ENCODE peak calls at places on chromosomes 6 and 20, in four cellular contexts. One of them, this sample, is unnamed.

GRCh38 chr6:10395171-10395945 is 19.5 kb downstream of the TFAP2A start:
- DNase-seq in IMR-90: no peak
- DNase-seq in endothelial cell of umbilical vein: no peak
- DNase-seq in MM.1S: no peak
- DNase-seq in this sample: no peak

GRCh38 chr6:33075568-33076405 is at the start of gene HLA-DPB1:
- DNase-seq in IMR-90: peak; percentile 59
- DNase-seq in endothelial cell of umbilical vein: peak; percentile 80
- DNase-seq in MM.1S: peak; percentile 84
- DNase-seq in this sample: peak; percentile 26

GRCh38 chr20:35991142-35991771 is 22.9 kb downstream of the CNBD2 start:
- DNase-seq in IMR-90: peak; percentile 34
- DNase-seq in endothelial cell of umbilical vein: peak; percentile 50
- DNase-seq in MM.1S: peak; percentile 46
- DNase-seq in this sample: no peak

GRCh38 chr6:83767033-83767432 is 58.1 kb upstream of the SNAP91 start:
- DNase-seq in IMR-90: no peak
- DNase-seq in endothelial cell of umbilical vein: no peak
- DNase-seq in MM.1S: peak; percentile 59
- DNase-seq in this sample: no peak

GRCh38 chr6:21870071-21870729 is 276.6 kb downstream of the SOX4 start:
- DNase-seq in IMR-90: no peak
- DNase-seq in endothelial cell of umbilical vein: no peak
- DNase-seq in MM.1S: no peak
- DNase-seq in this sample: no peak

GRCh38 chr6:73984851-73985250 is 288.8 kb downstream of the CD109 start:
- DNase-seq in IMR-90: no peak
- DNase-seq in endothelial cell of umbilical vein: no peak
- DNase-seq in MM.1S: no peak
- DNase-seq in this sample: no peak

GRCh38 chr20:16551601-16552419 is 21.4 kb downstream of the KIF16B start:
- DNase-seq in IMR-90: peak; percentile 13
- DNase-seq in endothelial cell of umbilical vein: no peak
- DNase-seq in MM.1S: no peak
- DNase-seq in this sample: no peak

GRCh38 chr6:134198093-134198492 is 119.8 kb downstream of the SGK1 start:
- DNase-seq in IMR-90: no peak
- DNase-seq in endothelial cell of umbilical vein: no peak
- DNase-seq in MM.1S: no peak
- DNase-seq in this sample: peak; percentile 18

GRCh38 chr6:21201673-21202430 is 391.7 kb upstream of the SOX4 start:
- DNase-seq in IMR-90: no peak
- DNase-seq in endothelial cell of umbilical vein: no peak
- DNase-seq in MM.1S: no peak
- DNase-seq in this sample: no peak

GRCh38 chr20:36941403-36941835 is 10.1 kb downstream of the SAMHD1 start:
- DNase-seq in IMR-90: no peak
- DNase-seq in endothelial cell of umbilical vein: peak; percentile 49
- DNase-seq in MM.1S: no peak
- DNase-seq in this sample: no peak

GRCh38 chr20:34583524-34583923 is 25.0 kb downstream of the MAP1LC3A start:
- DNase-seq in IMR-90: no peak
- DNase-seq in endothelial cell of umbilical vein: no peak
- DNase-seq in MM.1S: no peak
- DNase-seq in this sample: no peak

GRCh38 chr6:119319694-119320093 is 29.9 kb downstream of the MAN1A1 start:
- DNase-seq in IMR-90: no peak
- DNase-seq in endothelial cell of umbilical vein: no peak
- DNase-seq in MM.1S: no peak
- DNase-seq in this sample: no peak

GRCh38 chr6:117498159-117498558 is 15.7 kb downstream of the DCBLD1 start:
- DNase-seq in IMR-90: peak; percentile 87
- DNase-seq in endothelial cell of umbilical vein: peak; percentile 88
- DNase-seq in MM.1S: no peak
- DNase-seq in this sample: peak; percentile 87

GRCh38 chr6:43246301-43247114 is 3.2 kb downstream of the TTBK1 start:
- DNase-seq in IMR-90: no peak
- DNase-seq in endothelial cell of umbilical vein: peak; percentile 55
- DNase-seq in MM.1S: peak; percentile 65
- DNase-seq in this sample: no peak

GRCh38 chr6:100461273-100461919 is 3.3 kb downstream of the SIM1 start:
- DNase-seq in IMR-90: no peak
- DNase-seq in endothelial cell of umbilical vein: peak; percentile 68
- DNase-seq in MM.1S: no peak
- DNase-seq in this sample: no peak

GRCh38 chr20:2799271-2799670 is 1.2 kb downstream of the CPXM1 start:
- DNase-seq in IMR-90: no peak
- DNase-seq in endothelial cell of umbilical vein: no peak
- DNase-seq in MM.1S: no peak
- DNase-seq in this sample: no peak

GRCh38 chr20:44071057-44071456 is 115.9 kb downstream of the JPH2 start:
- DNase-seq in IMR-90: no peak
- DNase-seq in endothelial cell of umbilical vein: no peak
- DNase-seq in MM.1S: no peak
- DNase-seq in this sample: no peak

GRCh38 chr6:116446399-116446798 is 14.8 kb upstream of the CALHM6 start:
- DNase-seq in IMR-90: no peak
- DNase-seq in endothelial cell of umbilical vein: no peak
- DNase-seq in MM.1S: peak; percentile 27
- DNase-seq in this sample: peak; percentile 53

GRCh38 chr20:49477200-49477599 is 5.3 kb downstream of the KCNB1 start:
- DNase-seq in IMR-90: no peak
- DNase-seq in endothelial cell of umbilical vein: no peak
- DNase-seq in MM.1S: peak; percentile 15
- DNase-seq in this sample: no peak

GRCh38 chr6:136149311-136149710 is 100.8 kb downstream of the MTFR2 start:
- DNase-seq in IMR-90: no peak
- DNase-seq in endothelial cell of umbilical vein: no peak
- DNase-seq in MM.1S: no peak
- DNase-seq in this sample: no peak

GRCh38 chr6:19214231-19214630 is 622.9 kb upstream of the ID4 start:
- DNase-seq in IMR-90: no peak
- DNase-seq in endothelial cell of umbilical vein: no peak
- DNase-seq in MM.1S: no peak
- DNase-seq in this sample: no peak

GRCh38 chr6:44009425-44010321 is 117.6 kb downstream of the MRPL14 start:
- DNase-seq in IMR-90: peak; percentile 29
- DNase-seq in endothelial cell of umbilical vein: no peak
- DNase-seq in MM.1S: no peak
- DNase-seq in this sample: peak; percentile 65

GRCh38 chr6:30075094-30075986 is at the start of gene RNF39:
- DNase-seq in IMR-90: no peak
- DNase-seq in endothelial cell of umbilical vein: no peak
- DNase-seq in MM.1S: no peak
- DNase-seq in this sample: no peak

GRCh38 chr6:143485967-143486366 is 25.6 kb downstream of the FUCA2 start:
- DNase-seq in IMR-90: peak; percentile 34
- DNase-seq in endothelial cell of umbilical vein: no peak
- DNase-seq in MM.1S: no peak
- DNase-seq in this sample: no peak

GRCh38 chr6:104623052-104623690 is 236.5 kb downstream of the HACE1 start:
- DNase-seq in IMR-90: no peak
- DNase-seq in endothelial cell of umbilical vein: no peak
- DNase-seq in MM.1S: no peak
- DNase-seq in this sample: no peak

GRCh38 chr20:54107181-54107580 is 36.8 kb upstream of the BCAS1 start:
- DNase-seq in IMR-90: no peak
- DNase-seq in endothelial cell of umbilical vein: no peak
- DNase-seq in MM.1S: no peak
- DNase-seq in this sample: no peak

GRCh38 chr6:82843291-82843885 is 222.3 kb downstream of the UBE3D start:
- DNase-seq in IMR-90: peak; percentile 12
- DNase-seq in endothelial cell of umbilical vein: no peak
- DNase-seq in MM.1S: no peak
- DNase-seq in this sample: no peak

GRCh38 chr6:37083243-37084138 is 78.0 kb downstream of the FGD2 start:
- DNase-seq in IMR-90: peak; percentile 69
- DNase-seq in endothelial cell of umbilical vein: peak; percentile 16
- DNase-seq in MM.1S: no peak
- DNase-seq in this sample: peak; percentile 48

GRCh38 chr20:43987531-43987930 is 72.9 kb downstream of the TOX2 start:
- DNase-seq in IMR-90: no peak
- DNase-seq in endothelial cell of umbilical vein: no peak
- DNase-seq in MM.1S: no peak
- DNase-seq in this sample: no peak

GRCh38 chr6:158769696-158770446 is 49.3 kb downstream of the EZR start:
- DNase-seq in IMR-90: no peak
- DNase-seq in endothelial cell of umbilical vein: no peak
- DNase-seq in MM.1S: no peak
- DNase-seq in this sample: peak; percentile 52

GRCh38 chr6:1297746-1298145 is 14.2 kb upstream of the FOXQ1 start:
- DNase-seq in IMR-90: peak; percentile 78
- DNase-seq in endothelial cell of umbilical vein: no peak
- DNase-seq in MM.1S: no peak
- DNase-seq in this sample: no peak

GRCh38 chr6:110528051-110528929 is 51.9 kb upstream of the SLC22A16 start:
- DNase-seq in IMR-90: peak; percentile 88
- DNase-seq in endothelial cell of umbilical vein: peak; percentile 91
- DNase-seq in MM.1S: peak; percentile 65
- DNase-seq in this sample: peak; percentile 85
- H3K9ac ChIP-seq in IMR-90: no peak overlapping the region
- H3K9ac ChIP-seq in endothelial cell of umbilical vein: peak overlapping the region; percentile 25
- H3K9ac ChIP-seq in MM.1S: no peak overlapping the region
- H3K9ac ChIP-seq in this sample: peak overlapping the region; percentile 49

DNA sequence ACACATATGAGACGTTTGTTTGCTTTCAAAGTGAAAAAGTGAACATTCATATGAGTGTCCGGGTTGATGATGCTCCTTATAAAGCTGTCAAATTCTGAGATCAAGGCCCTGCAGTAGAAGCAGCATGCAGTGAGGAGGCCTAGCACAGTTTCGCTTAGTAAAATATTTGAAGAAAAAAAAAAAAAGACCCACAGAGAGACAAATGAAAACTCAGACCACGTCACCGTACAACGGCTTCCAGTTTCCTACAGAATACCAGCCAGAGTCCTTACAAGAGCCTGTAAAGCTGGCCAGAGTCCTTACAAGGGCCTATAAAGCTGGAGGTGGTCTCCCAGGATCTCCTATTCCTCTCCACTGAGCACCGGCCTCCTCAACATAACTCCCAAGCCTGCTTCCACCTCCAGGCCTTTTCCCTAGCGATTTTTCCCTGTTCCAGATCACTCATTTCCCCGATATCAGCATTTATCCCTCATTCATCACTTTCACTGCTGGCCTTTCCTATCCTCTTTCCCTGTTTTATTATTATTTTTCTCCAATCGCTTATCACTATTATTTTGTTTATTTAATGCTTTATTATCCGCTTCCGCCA is 1.5 kb upstream of the HMGN4 start:
- DNase-seq in IMR-90: peak; percentile 77
- DNase-seq in endothelial cell of umbilical vein: peak; percentile 58
- DNase-seq in MM.1S: peak; percentile 78
- DNase-seq in this sample: peak; percentile 69
- H3K9ac ChIP-seq in IMR-90: peak overlapping the region; percentile 71
- H3K9ac ChIP-seq in endothelial cell of umbilical vein: peak overlapping the region; percentile 77
- H3K9ac ChIP-seq in MM.1S: peak overlapping the region; percentile 91
- H3K9ac ChIP-seq in this sample: peak overlapping the region; percentile 98

GRCh38 chr20:19758888-19759331 is 852 bp downstream of the RIN2 start:
- DNase-seq in IMR-90: no peak
- DNase-seq in endothelial cell of umbilical vein: peak; percentile 52
- DNase-seq in MM.1S: no peak
- DNase-seq in this sample: peak; percentile 16
- H3K9ac ChIP-seq in IMR-90: peak overlapping the region; percentile 89
- H3K9ac ChIP-seq in endothelial cell of umbilical vein: no peak overlapping the region
- H3K9ac ChIP-seq in MM.1S: no peak overlapping the region
- H3K9ac ChIP-seq in this sample: peak overlapping the region; percentile 87

GRCh38 chr6:15301179-15302006 is 55.5 kb downstream of the JARID2 start:
- DNase-seq in IMR-90: no peak
- DNase-seq in endothelial cell of umbilical vein: no peak
- DNase-seq in MM.1S: no peak
- DNase-seq in this sample: no peak

GRCh38 chr6:15296249-15296648 is 50.4 kb downstream of the JARID2 start:
- DNase-seq in IMR-90: no peak
- DNase-seq in endothelial cell of umbilical vein: no peak
- DNase-seq in MM.1S: no peak
- DNase-seq in this sample: no peak

GRCh38 chr6:15297895-15298590 is 52.2 kb downstream of the JARID2 start:
- DNase-seq in IMR-90: no peak
- DNase-seq in endothelial cell of umbilical vein: no peak
- DNase-seq in MM.1S: no peak
- DNase-seq in this sample: no peak

GRCh38 chr6:15296735-15297134 is 50.9 kb downstream of the JARID2 start:
- DNase-seq in IMR-90: no peak
- DNase-seq in endothelial cell of umbilical vein: no peak
- DNase-seq in MM.1S: peak; percentile 67
- DNase-seq in this sample: no peak

GRCh38 chr6:15299430-15300131 is 53.7 kb downstream of the JARID2 start:
- DNase-seq in IMR-90: peak; percentile 46
- DNase-seq in endothelial cell of umbilical vein: no peak
- DNase-seq in MM.1S: peak; percentile 64
- DNase-seq in this sample: peak; percentile 38
- H3K9ac ChIP-seq in IMR-90: no peak overlapping the region
- H3K9ac ChIP-seq in endothelial cell of umbilical vein: no peak overlapping the region
- H3K9ac ChIP-seq in MM.1S: no peak overlapping the region
- H3K9ac ChIP-seq in this sample: no peak overlapping the region